ENCODE peak calls at places on chromosome 1, in ten cellular contexts. C, M, P, J, Q, K, R, D, N and Y are unnamed samples.

GRCh38 chr1:155070721-155071556 is 7.4 kb downstream of the EFNA4 start:
- DNase-seq in M (no peak), N (peak), J (peak), Q (peak), C (peak), K (peak), P (peak), D (no peak), R (peak), Y (peak)

GRCh38 chr1:226626577-226626956 is 78.0 kb downstream of the STUM start:
- DNase-seq in M (peak), R (peak), P (peak), Q (peak), C (peak), J (peak), D (no peak), K (peak), N (peak), Y (peak)

GRCh38 chr1:109478806-109479205 is 4.9 kb upstream of the ATXN7L2 start:
- DNase-seq in J (no peak), C (no peak), M (no peak), K (no peak), N (peak), R (no peak), D (no peak), Q (no peak), P (peak), Y (no peak)

GRCh38 chr1:2545754-2546514 is 10.2 kb upstream of the TNFRSF14 start:
- DNase-seq in C (peak), M (no peak), N (peak), J (peak), Q (peak), K (peak), P (peak), D (no peak), R (peak), Y (peak)

GRCh38 chr1:100530901-100531487 is 6.9 kb upstream of the GPR88 start:
- DNase-seq in C (peak), M (peak), D (peak), J (no peak), K (peak), N (peak), Q (no peak), P (no peak), R (no peak), Y (no peak)

GRCh38 chr1:203526572-203526971 is 32.6 kb downstream of the OPTC start:
- DNase-seq in K (no peak), D (no peak), R (no peak), N (no peak), C (no peak), J (no peak), Q (no peak), P (no peak), M (no peak), Y (no peak)

GRCh38 chr1:14946567-14947285 is 206.8 kb upstream of the TMEM51 start:
- DNase-seq in N (peak), K (peak), Q (peak), J (no peak), P (no peak), M (no peak), D (no peak), C (no peak), R (no peak), Y (peak)

GRCh38 chr1:107449326-107449725 is 308.5 kb downstream of the NTNG1 start:
- DNase-seq in Q (no peak), C (no peak), D (no peak), M (no peak), R (no peak), N (no peak), J (no peak), K (no peak), P (no peak), Y (no peak)

GRCh38 chr1:53634571-53634979 is 104.4 kb downstream of the GLIS1 start:
- DNase-seq in R (peak), J (no peak), C (no peak), D (no peak), K (no peak), N (no peak), M (no peak), Q (no peak), P (no peak), Y (no peak)

GRCh38 chr1:9700340-9700739 is 48.8 kb downstream of the PIK3CD start:
- DNase-seq in C (no peak), R (no peak), K (peak), M (peak), D (peak), N (no peak), J (no peak), P (no peak), Q (no peak), Y (no peak)

GRCh38 chr1:218171302-218171893 is 113.7 kb upstream of the RRP15 start:
- DNase-seq in D (peak), C (no peak), M (peak), R (no peak), P (no peak), K (peak), Q (no peak), J (no peak), N (no peak), Y (no peak)

GRCh38 chr1:2411801-2412394 is 466 bp downstream of the PEX10 start:
- DNase-seq in P (no peak), K (peak), M (no peak), N (no peak), R (peak), Q (peak), C (no peak), J (no peak), D (no peak), Y (no peak)

GRCh38 chr1:33228935-33229487 is 27.3 kb upstream of the ZNF362 start:
- DNase-seq in M (peak), C (no peak), R (no peak), P (no peak), K (peak), N (no peak), D (peak), J (no peak), Q (no peak), Y (no peak)

GRCh38 chr1:26337206-26337535 is 16.8 kb downstream of the CRYBG2 start:
- DNase-seq in D (no peak), R (no peak), M (no peak), C (no peak), K (no peak), N (no peak), P (no peak), J (no peak), Q (no peak), Y (no peak)
- TF ChIP-seq CTCF in D (no peak), R (no peak), M (no peak), C (no peak), K (no peak), N (no peak), P (no peak), J (no peak), Q (no peak), Y (no peak)

GRCh38 chr1:230403442-230403841 is 22.7 kb downstream of the PGBD5 start:
- DNase-seq in K (no peak), D (no peak), P (no peak), M (no peak), Q (no peak), J (no peak), C (no peak), R (no peak), N (no peak), Y (no peak)
- TF ChIP-seq CTCF in K (no peak), D (no peak), P (no peak), M (no peak), Q (no peak), J (no peak), C (no peak), R (no peak), N (no peak), Y (no peak)

DNA sequence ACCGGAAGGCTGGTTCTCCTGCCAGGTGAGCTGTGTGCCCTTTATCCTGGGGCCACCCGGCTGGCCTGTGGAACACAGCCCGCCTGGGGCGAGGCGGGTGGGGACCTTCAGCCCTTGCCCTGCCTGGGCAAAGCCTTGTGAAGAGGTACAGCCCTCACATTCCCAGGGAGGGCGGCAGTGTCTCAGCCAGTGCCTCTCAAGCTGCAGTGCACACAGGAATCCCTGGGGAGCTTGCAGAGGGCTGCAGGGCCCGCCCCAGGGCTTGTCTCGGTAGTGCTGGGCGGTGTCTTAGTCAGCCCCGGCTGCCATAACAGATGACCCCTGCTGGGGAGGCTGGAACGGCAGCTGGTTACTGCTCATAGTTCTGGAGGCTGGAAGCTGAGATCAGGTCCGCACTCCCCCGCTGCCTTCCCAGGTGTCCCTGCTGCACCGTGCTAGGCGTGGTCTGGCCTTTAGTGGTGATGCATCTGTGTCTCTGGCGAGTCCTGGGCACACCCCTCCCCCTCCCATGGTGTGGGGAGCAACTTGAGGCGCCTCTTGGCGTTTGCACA is 12.6 kb downstream of the DFFB start:
- DNase-seq in Q (no peak), K (peak), C (no peak), J (no peak), M (no peak), P (no peak), R (no peak), N (no peak), D (no peak), Y (no peak)
- TF ChIP-seq CTCF in Q (no peak), K (no peak), C (no peak), J (no peak), M (no peak), P (no peak), R (no peak), N (no peak), D (no peak), Y (no peak)

GRCh38 chr1:26387447-26387846 is 14.9 kb upstream of the ZNF683 start:
- DNase-seq in J (no peak), R (no peak), K (peak), D (no peak), C (no peak), N (peak), Q (no peak), P (no peak), M (no peak), Y (no peak)

GRCh38 chr1:26389604-26390247 is 17.2 kb upstream of the ZNF683 start:
- DNase-seq in M (no peak), K (no peak), N (no peak), C (no peak), R (no peak), J (no peak), Q (no peak), P (no peak), D (no peak), Y (no peak)

GRCh38 chr1:26388791-26389445 is 16.4 kb upstream of the ZNF683 start:
- DNase-seq in R (no peak), M (no peak), J (no peak), C (no peak), D (no peak), K (no peak), P (no peak), N (no peak), Q (no peak), Y (no peak)

GRCh38 chr1:26391450-26391849 is 18.9 kb upstream of the ZNF683 start:
- DNase-seq in Q (no peak), M (peak), R (no peak), D (no peak), K (peak), N (no peak), J (peak), P (no peak), C (no peak), Y (no peak)
- TF ChIP-seq CTCF in Q (no peak), M (peak), R (no peak), D (peak), K (peak), N (no peak), J (peak), P (peak), C (no peak), Y (peak)